ENCODE peak calls at places on chromosomes 5 and 9, in seven cellular contexts. One of them, this sample, is unnamed.

GRCh38 chr5:135629164-135629563 is 50.4 kb upstream of the CXCL14 start:
- DNase-seq in adrenal gland: no peak
- DNase-seq in PC-9: no peak
- DNase-seq in lower lobe of right lung: no peak
- DNase-seq in iPS DF 6.9: no peak
- DNase-seq in tibial artery: no peak
- DNase-seq in mesenchymal stem cell: no peak
- DNase-seq in this sample: no peak

GRCh38 chr5:33148076-33148501 is 292.7 kb upstream of the TARS1 start:
- DNase-seq in adrenal gland: no peak
- DNase-seq in PC-9: peak
- DNase-seq in lower lobe of right lung: no peak
- DNase-seq in iPS DF 6.9: no peak
- DNase-seq in tibial artery: peak
- DNase-seq in mesenchymal stem cell: peak
- DNase-seq in this sample: no peak

GRCh38 chr5:133487093-133487492 is 125.2 kb downstream of the FSTL4 start:
- DNase-seq in adrenal gland: no peak
- DNase-seq in PC-9: no peak
- DNase-seq in lower lobe of right lung: no peak
- DNase-seq in iPS DF 6.9: no peak
- DNase-seq in tibial artery: no peak
- DNase-seq in mesenchymal stem cell: no peak
- DNase-seq in this sample: no peak

GRCh38 chr9:89814340-89815040 is 209.7 kb downstream of the GADD45G start:
- DNase-seq in adrenal gland: peak
- DNase-seq in PC-9: no peak
- DNase-seq in lower lobe of right lung: no peak
- DNase-seq in iPS DF 6.9: no peak
- DNase-seq in tibial artery: no peak
- DNase-seq in mesenchymal stem cell: peak
- DNase-seq in this sample: no peak

GRCh38 chr5:108749130-108749861 is 1.6 kb downstream of the FER start:
- DNase-seq in adrenal gland: no peak
- DNase-seq in PC-9: no peak
- DNase-seq in lower lobe of right lung: no peak
- DNase-seq in iPS DF 6.9: peak
- DNase-seq in tibial artery: peak
- DNase-seq in mesenchymal stem cell: peak
- DNase-seq in this sample: no peak

GRCh38 chr9:20319641-20320337 is 302.5 kb downstream of the MLLT3 start:
- DNase-seq in adrenal gland: no peak
- DNase-seq in PC-9: no peak
- DNase-seq in lower lobe of right lung: no peak
- DNase-seq in iPS DF 6.9: no peak
- DNase-seq in tibial artery: no peak
- DNase-seq in mesenchymal stem cell: peak
- DNase-seq in this sample: no peak

GRCh38 chr9:124708633-124709032 is 62.5 kb downstream of the NR6A1 start:
- DNase-seq in adrenal gland: no peak
- DNase-seq in PC-9: peak
- DNase-seq in lower lobe of right lung: no peak
- DNase-seq in iPS DF 6.9: no peak
- DNase-seq in tibial artery: no peak
- DNase-seq in mesenchymal stem cell: peak
- DNase-seq in this sample: no peak

GRCh38 chr9:123487944-123488343 is 131.9 kb downstream of the CRB2 start:
- DNase-seq in adrenal gland: no peak
- DNase-seq in PC-9: no peak
- DNase-seq in lower lobe of right lung: no peak
- DNase-seq in iPS DF 6.9: no peak
- DNase-seq in tibial artery: no peak
- DNase-seq in mesenchymal stem cell: no peak
- DNase-seq in this sample: no peak

GRCh38 chr5:165393839-165394238 is 1888.4 kb downstream of the MAT2B start:
- DNase-seq in adrenal gland: no peak
- DNase-seq in PC-9: no peak
- DNase-seq in lower lobe of right lung: no peak
- DNase-seq in iPS DF 6.9: no peak
- DNase-seq in tibial artery: no peak
- DNase-seq in mesenchymal stem cell: no peak
- DNase-seq in this sample: no peak

GRCh38 chr9:78903581-78903980 is 606.7 kb downstream of the PSAT1 start:
- DNase-seq in adrenal gland: no peak
- DNase-seq in PC-9: no peak
- DNase-seq in lower lobe of right lung: no peak
- DNase-seq in iPS DF 6.9: no peak
- DNase-seq in tibial artery: no peak
- DNase-seq in mesenchymal stem cell: no peak
- DNase-seq in this sample: no peak

GRCh38 chr9:81791076-81791475 is 101.7 kb upstream of the TLE1 start:
- DNase-seq in adrenal gland: no peak
- DNase-seq in PC-9: no peak
- DNase-seq in lower lobe of right lung: no peak
- DNase-seq in iPS DF 6.9: no peak
- DNase-seq in tibial artery: no peak
- DNase-seq in mesenchymal stem cell: no peak
- DNase-seq in this sample: no peak

GRCh38 chr9:36897019-36897418 is 137.0 kb downstream of the PAX5 start:
- DNase-seq in adrenal gland: no peak
- DNase-seq in PC-9: no peak
- DNase-seq in lower lobe of right lung: no peak
- DNase-seq in iPS DF 6.9: no peak
- DNase-seq in tibial artery: no peak
- DNase-seq in mesenchymal stem cell: no peak
- DNase-seq in this sample: no peak

GRCh38 chr9:89674667-89675402 is 70.0 kb downstream of the GADD45G start:
- DNase-seq in adrenal gland: peak
- DNase-seq in PC-9: no peak
- DNase-seq in lower lobe of right lung: no peak
- DNase-seq in iPS DF 6.9: no peak
- DNase-seq in tibial artery: no peak
- DNase-seq in mesenchymal stem cell: peak
- DNase-seq in this sample: no peak

GRCh38 chr9:71885467-71885866 is 25.5 kb downstream of the ABHD17B start:
- DNase-seq in adrenal gland: no peak
- DNase-seq in PC-9: no peak
- DNase-seq in lower lobe of right lung: no peak
- DNase-seq in iPS DF 6.9: no peak
- DNase-seq in tibial artery: no peak
- DNase-seq in mesenchymal stem cell: no peak
- DNase-seq in this sample: no peak

GRCh38 chr9:136110082-136111061 is 8.3 kb downstream of the TMEM250 start:
- DNase-seq in adrenal gland: no peak
- DNase-seq in PC-9: peak
- DNase-seq in lower lobe of right lung: no peak
- DNase-seq in iPS DF 6.9: no peak
- DNase-seq in tibial artery: no peak
- DNase-seq in mesenchymal stem cell: peak
- DNase-seq in this sample: no peak

GRCh38 chr9:135902655-135903357 is 4.5 kb downstream of the CAMSAP1 start:
- DNase-seq in adrenal gland: no peak
- DNase-seq in PC-9: no peak
- DNase-seq in lower lobe of right lung: no peak
- DNase-seq in iPS DF 6.9: no peak
- DNase-seq in tibial artery: no peak
- DNase-seq in mesenchymal stem cell: no peak
- DNase-seq in this sample: no peak

GRCh38 chr9:110146371-110146770 is 61.6 kb downstream of the C9orf152 start:
- DNase-seq in adrenal gland: no peak
- DNase-seq in PC-9: no peak
- DNase-seq in lower lobe of right lung: no peak
- DNase-seq in iPS DF 6.9: no peak
- DNase-seq in tibial artery: no peak
- DNase-seq in mesenchymal stem cell: no peak
- DNase-seq in this sample: no peak
- H3K27ac ChIP-seq in adrenal gland: no peak
- H3K27ac ChIP-seq in PC-9: no peak
- H3K27ac ChIP-seq in lower lobe of right lung: no peak
- H3K27ac ChIP-seq in iPS DF 6.9: no peak
- H3K27ac ChIP-seq in tibial artery: no peak
- H3K27ac ChIP-seq in mesenchymal stem cell: no peak
- H3K27ac ChIP-seq in this sample: no peak

DNA sequence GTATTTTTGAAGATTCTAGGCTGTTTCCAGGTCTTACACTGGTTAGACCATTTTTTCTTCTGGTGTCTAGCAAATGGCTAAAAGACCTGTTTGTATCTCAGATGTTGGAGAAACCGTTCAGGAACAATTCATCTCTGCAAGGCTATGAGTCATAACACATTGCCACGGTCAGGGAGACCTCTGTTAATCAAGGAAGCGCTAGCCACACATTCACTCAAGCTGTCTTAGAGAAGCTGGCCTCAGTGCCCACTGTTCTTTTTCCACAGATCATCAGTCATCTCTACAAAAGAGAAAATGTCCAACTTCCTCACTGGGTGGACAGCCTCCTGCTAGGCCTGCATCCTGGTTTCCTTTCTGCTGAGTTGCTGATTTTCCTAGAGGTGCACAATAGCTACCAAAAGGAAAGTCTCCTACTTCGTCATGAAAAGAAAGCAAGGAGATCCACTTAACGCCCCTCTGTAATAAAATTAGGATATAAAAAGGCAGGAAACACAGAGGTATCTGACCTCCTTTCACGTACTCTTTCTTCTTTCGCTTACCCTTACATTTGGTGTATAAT is 360.4 kb downstream of the BNC2 start:
- DNase-seq in adrenal gland: no peak
- DNase-seq in PC-9: no peak
- DNase-seq in lower lobe of right lung: no peak
- DNase-seq in iPS DF 6.9: no peak
- DNase-seq in tibial artery: no peak
- DNase-seq in mesenchymal stem cell: peak
- DNase-seq in this sample: no peak
- H3K27ac ChIP-seq in adrenal gland: no peak
- H3K27ac ChIP-seq in PC-9: no peak
- H3K27ac ChIP-seq in lower lobe of right lung: no peak
- H3K27ac ChIP-seq in iPS DF 6.9: no peak
- H3K27ac ChIP-seq in tibial artery: no peak
- H3K27ac ChIP-seq in mesenchymal stem cell: peak
- H3K27ac ChIP-seq in this sample: no peak

DNA sequence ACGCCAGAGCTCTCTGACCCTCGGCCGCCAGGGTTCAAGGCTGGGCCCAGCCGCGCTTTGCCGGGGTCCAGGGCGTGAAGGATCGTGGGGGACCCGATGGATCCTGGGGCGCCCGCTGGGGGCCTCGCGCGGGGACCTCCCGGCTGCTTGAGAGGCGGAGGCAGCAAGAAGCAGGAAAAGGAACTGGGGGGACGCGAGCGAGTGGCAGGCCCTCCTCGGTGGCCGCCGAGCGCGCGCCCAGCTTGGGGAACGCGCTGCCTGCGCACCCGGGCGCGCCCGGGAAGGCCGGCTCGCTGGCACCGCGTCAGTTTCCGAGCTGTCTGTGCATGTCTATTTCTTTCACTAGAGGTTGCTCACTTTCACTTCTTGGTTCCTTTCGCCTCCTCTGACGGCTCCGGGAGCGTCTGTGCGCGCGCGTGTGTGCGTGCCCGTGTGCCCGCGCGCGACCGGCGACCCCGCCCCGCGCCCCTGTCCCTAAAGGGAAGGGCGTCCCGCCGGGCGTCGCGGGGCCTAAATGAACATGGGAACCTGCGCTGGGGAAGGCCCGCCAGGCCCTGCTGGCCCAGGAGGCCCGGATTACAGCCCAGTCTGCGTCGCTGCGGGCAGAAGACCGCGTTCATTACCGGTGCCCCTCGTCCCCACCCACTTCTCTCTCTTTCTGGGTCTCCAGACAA is 205.5 kb upstream of the IER5L start:
- DNase-seq in adrenal gland: peak
- DNase-seq in PC-9: peak
- DNase-seq in lower lobe of right lung: peak
- DNase-seq in iPS DF 6.9: no peak
- DNase-seq in tibial artery: peak
- DNase-seq in mesenchymal stem cell: peak
- DNase-seq in this sample: peak
- H3K27ac ChIP-seq in adrenal gland: peak
- H3K27ac ChIP-seq in PC-9: peak
- H3K27ac ChIP-seq in lower lobe of right lung: peak
- H3K27ac ChIP-seq in iPS DF 6.9: no peak
- H3K27ac ChIP-seq in tibial artery: peak
- H3K27ac ChIP-seq in mesenchymal stem cell: no peak
- H3K27ac ChIP-seq in this sample: peak

GRCh38 chr9:129752915-129753724 is at the start of gene PTGES:
- DNase-seq in adrenal gland: peak
- DNase-seq in PC-9: peak
- DNase-seq in lower lobe of right lung: peak
- DNase-seq in iPS DF 6.9: no peak
- DNase-seq in tibial artery: peak
- DNase-seq in mesenchymal stem cell: peak
- DNase-seq in this sample: peak

GRCh38 chr9:129755151-129755550 is 2.3 kb upstream of the PTGES start:
- DNase-seq in adrenal gland: no peak
- DNase-seq in PC-9: no peak
- DNase-seq in lower lobe of right lung: no peak
- DNase-seq in iPS DF 6.9: no peak
- DNase-seq in tibial artery: no peak
- DNase-seq in mesenchymal stem cell: no peak
- DNase-seq in this sample: no peak

GRCh38 chr9:129749575-129749974 is 3.3 kb downstream of the PTGES start:
- DNase-seq in adrenal gland: no peak
- DNase-seq in PC-9: no peak
- DNase-seq in lower lobe of right lung: no peak
- DNase-seq in iPS DF 6.9: no peak
- DNase-seq in tibial artery: no peak
- DNase-seq in mesenchymal stem cell: no peak
- DNase-seq in this sample: no peak

GRCh38 chr9:129750010-129750409 is 2.8 kb downstream of the PTGES start:
- DNase-seq in adrenal gland: no peak
- DNase-seq in PC-9: peak
- DNase-seq in lower lobe of right lung: no peak
- DNase-seq in iPS DF 6.9: no peak
- DNase-seq in tibial artery: no peak
- DNase-seq in mesenchymal stem cell: peak
- DNase-seq in this sample: no peak

DNA sequence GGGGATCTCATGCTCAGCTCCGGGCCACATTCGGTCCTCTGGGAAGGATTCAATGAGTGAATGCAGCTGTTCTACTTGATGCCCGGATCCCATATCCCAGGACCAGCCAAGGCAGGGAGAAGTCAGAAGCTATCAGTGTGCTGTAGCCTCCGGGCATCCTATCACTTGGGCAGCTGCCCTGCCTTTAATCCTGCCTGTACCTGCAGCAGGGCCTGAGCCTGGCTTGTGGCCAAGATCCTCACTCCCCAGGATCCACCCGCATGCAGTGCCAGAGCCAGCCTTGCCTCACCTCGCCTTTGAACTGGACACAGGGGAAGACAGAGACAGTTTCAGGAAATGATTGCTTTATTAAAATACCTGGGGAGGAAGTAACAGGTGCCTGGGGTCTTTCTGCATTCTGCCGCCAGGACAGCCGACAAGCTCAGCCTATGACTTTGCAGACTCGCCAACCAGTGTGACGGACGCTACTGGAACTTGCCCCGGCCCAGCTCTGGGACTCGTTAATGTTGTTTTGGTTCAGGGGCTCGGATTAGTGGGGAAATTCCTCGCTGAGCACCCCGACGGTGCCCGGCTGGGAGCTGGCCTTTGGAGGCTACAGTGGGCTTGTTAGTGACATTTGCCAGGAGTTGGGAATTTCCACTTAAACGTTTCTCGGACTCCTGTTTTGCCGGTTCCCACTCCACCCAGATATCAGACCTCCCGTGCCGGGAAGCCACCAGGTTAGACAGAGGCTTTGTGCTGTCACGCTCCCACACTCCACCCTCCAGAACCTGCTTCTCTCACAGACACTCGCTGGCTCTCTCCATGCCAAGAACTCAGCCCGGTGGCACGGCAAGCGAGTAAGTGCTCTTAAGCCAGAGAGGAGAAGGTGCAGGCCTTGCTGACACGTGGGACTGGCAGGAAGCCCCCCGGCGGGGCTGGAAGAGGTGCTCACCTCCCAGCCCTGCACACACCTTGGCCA is 721 bp downstream of the PTGES start:
- DNase-seq in adrenal gland: no peak
- DNase-seq in PC-9: peak
- DNase-seq in lower lobe of right lung: peak
- DNase-seq in iPS DF 6.9: no peak
- DNase-seq in tibial artery: no peak
- DNase-seq in mesenchymal stem cell: peak
- DNase-seq in this sample: no peak
- H3K27ac ChIP-seq in adrenal gland: no peak
- H3K27ac ChIP-seq in PC-9: peak
- H3K27ac ChIP-seq in lower lobe of right lung: no peak
- H3K27ac ChIP-seq in iPS DF 6.9: no peak
- H3K27ac ChIP-seq in tibial artery: peak
- H3K27ac ChIP-seq in mesenchymal stem cell: no peak
- H3K27ac ChIP-seq in this sample: no peak